ENCODE peak calls at places on chromosomes 4 and X, in ten cellular contexts. One of them, this sample, is unnamed.

GRCh38 chrX:103730746-103731508 is 20.2 kb downstream of the TMEM31 start:
- DNase-seq in activated CD8-positive, alpha-beta T cell treated with anti-CD3 and anti-CD28 coated beads, Interleukin-2, amount 10 ng/mL, durations not matched to agents 7 days and 5 days: no peak
- DNase-seq in adipocyte: peak; percentile 39
- DNase-seq in AG09319: no peak
- DNase-seq in AG20443: peak; percentile 62
- DNase-seq in cardiac septum: peak; percentile 53
- DNase-seq in GM13977: no peak
- DNase-seq in EL: peak; percentile 80
- DNase-seq in stimulated activated CD8-positive, alpha-beta memory T cell treated with anti-CD3 and anti-CD28 coated beads, Interleukin-12 subunit alpha, Interleukin-12 subunit beta, amount 100 ng/mL, for 4 hours: no peak
- DNase-seq in left colon: no peak
- DNase-seq in this sample: peak; percentile 94

GRCh38 chrX:96126182-96126581 is 558.5 kb upstream of the DIAPH2 start:
- DNase-seq in activated CD8-positive, alpha-beta T cell treated with anti-CD3 and anti-CD28 coated beads, Interleukin-2, amount 10 ng/mL, durations not matched to agents 7 days and 5 days: no peak
- DNase-seq in adipocyte: no peak
- DNase-seq in AG09319: no peak
- DNase-seq in AG20443: no peak
- DNase-seq in cardiac septum: no peak
- DNase-seq in GM13977: no peak
- DNase-seq in EL: no peak
- DNase-seq in stimulated activated CD8-positive, alpha-beta memory T cell treated with anti-CD3 and anti-CD28 coated beads, Interleukin-12 subunit alpha, Interleukin-12 subunit beta, amount 100 ng/mL, for 4 hours: no peak
- DNase-seq in left colon: no peak
- DNase-seq in this sample: no peak

GRCh38 chr4:153639556-153640475 is 44.3 kb upstream of the TLR2 start:
- DNase-seq in activated CD8-positive, alpha-beta T cell treated with anti-CD3 and anti-CD28 coated beads, Interleukin-2, amount 10 ng/mL, durations not matched to agents 7 days and 5 days: no peak
- DNase-seq in adipocyte: no peak
- DNase-seq in AG09319: no peak
- DNase-seq in AG20443: no peak
- DNase-seq in cardiac septum: no peak
- DNase-seq in GM13977: no peak
- DNase-seq in EL: no peak
- DNase-seq in stimulated activated CD8-positive, alpha-beta memory T cell treated with anti-CD3 and anti-CD28 coated beads, Interleukin-12 subunit alpha, Interleukin-12 subunit beta, amount 100 ng/mL, for 4 hours: no peak
- DNase-seq in left colon: no peak
- DNase-seq in this sample: no peak

GRCh38 chr4:110361921-110362320 is 114.0 kb upstream of the ENPEP start:
- DNase-seq in activated CD8-positive, alpha-beta T cell treated with anti-CD3 and anti-CD28 coated beads, Interleukin-2, amount 10 ng/mL, durations not matched to agents 7 days and 5 days: no peak
- DNase-seq in adipocyte: peak; percentile 4
- DNase-seq in AG09319: no peak
- DNase-seq in AG20443: peak; percentile 34
- DNase-seq in cardiac septum: no peak
- DNase-seq in GM13977: no peak
- DNase-seq in EL: peak; percentile 48
- DNase-seq in stimulated activated CD8-positive, alpha-beta memory T cell treated with anti-CD3 and anti-CD28 coated beads, Interleukin-12 subunit alpha, Interleukin-12 subunit beta, amount 100 ng/mL, for 4 hours: no peak
- DNase-seq in left colon: no peak
- DNase-seq in this sample: peak; percentile 98

GRCh38 chrX:82816001-82816400 is 692.1 kb upstream of the POU3F4 start:
- DNase-seq in activated CD8-positive, alpha-beta T cell treated with anti-CD3 and anti-CD28 coated beads, Interleukin-2, amount 10 ng/mL, durations not matched to agents 7 days and 5 days: no peak
- DNase-seq in adipocyte: no peak
- DNase-seq in AG09319: no peak
- DNase-seq in AG20443: no peak
- DNase-seq in cardiac septum: no peak
- DNase-seq in GM13977: no peak
- DNase-seq in EL: no peak
- DNase-seq in stimulated activated CD8-positive, alpha-beta memory T cell treated with anti-CD3 and anti-CD28 coated beads, Interleukin-12 subunit alpha, Interleukin-12 subunit beta, amount 100 ng/mL, for 4 hours: no peak
- DNase-seq in left colon: no peak
- DNase-seq in this sample: no peak

GRCh38 chrX:84340981-84341380 is 153.0 kb upstream of the RPS6KA6 start:
- DNase-seq in activated CD8-positive, alpha-beta T cell treated with anti-CD3 and anti-CD28 coated beads, Interleukin-2, amount 10 ng/mL, durations not matched to agents 7 days and 5 days: no peak
- DNase-seq in adipocyte: no peak
- DNase-seq in AG09319: no peak
- DNase-seq in AG20443: peak; percentile 12
- DNase-seq in cardiac septum: no peak
- DNase-seq in GM13977: no peak
- DNase-seq in EL: peak; percentile 18
- DNase-seq in stimulated activated CD8-positive, alpha-beta memory T cell treated with anti-CD3 and anti-CD28 coated beads, Interleukin-12 subunit alpha, Interleukin-12 subunit beta, amount 100 ng/mL, for 4 hours: no peak
- DNase-seq in left colon: no peak
- DNase-seq in this sample: peak; percentile 42

GRCh38 chr4:165915215-165915614 is 42.2 kb downstream of the TLL1 start:
- DNase-seq in activated CD8-positive, alpha-beta T cell treated with anti-CD3 and anti-CD28 coated beads, Interleukin-2, amount 10 ng/mL, durations not matched to agents 7 days and 5 days: no peak
- DNase-seq in adipocyte: no peak
- DNase-seq in AG09319: no peak
- DNase-seq in AG20443: no peak
- DNase-seq in cardiac septum: no peak
- DNase-seq in GM13977: no peak
- DNase-seq in EL: no peak
- DNase-seq in stimulated activated CD8-positive, alpha-beta memory T cell treated with anti-CD3 and anti-CD28 coated beads, Interleukin-12 subunit alpha, Interleukin-12 subunit beta, amount 100 ng/mL, for 4 hours: no peak
- DNase-seq in left colon: no peak
- DNase-seq in this sample: no peak

GRCh38 chr4:71366776-71367175 is 28.0 kb downstream of the SLC4A4 start:
- DNase-seq in activated CD8-positive, alpha-beta T cell treated with anti-CD3 and anti-CD28 coated beads, Interleukin-2, amount 10 ng/mL, durations not matched to agents 7 days and 5 days: no peak
- DNase-seq in adipocyte: no peak
- DNase-seq in AG09319: no peak
- DNase-seq in AG20443: no peak
- DNase-seq in cardiac septum: no peak
- DNase-seq in GM13977: no peak
- DNase-seq in EL: no peak
- DNase-seq in stimulated activated CD8-positive, alpha-beta memory T cell treated with anti-CD3 and anti-CD28 coated beads, Interleukin-12 subunit alpha, Interleukin-12 subunit beta, amount 100 ng/mL, for 4 hours: no peak
- DNase-seq in left colon: no peak
- DNase-seq in this sample: no peak

GRCh38 chr4:56348582-56348981 is 38.7 kb downstream of the AASDH start:
- DNase-seq in activated CD8-positive, alpha-beta T cell treated with anti-CD3 and anti-CD28 coated beads, Interleukin-2, amount 10 ng/mL, durations not matched to agents 7 days and 5 days: no peak
- DNase-seq in adipocyte: no peak
- DNase-seq in AG09319: no peak
- DNase-seq in AG20443: no peak
- DNase-seq in cardiac septum: no peak
- DNase-seq in GM13977: no peak
- DNase-seq in EL: no peak
- DNase-seq in stimulated activated CD8-positive, alpha-beta memory T cell treated with anti-CD3 and anti-CD28 coated beads, Interleukin-12 subunit alpha, Interleukin-12 subunit beta, amount 100 ng/mL, for 4 hours: no peak
- DNase-seq in left colon: no peak
- DNase-seq in this sample: no peak

GRCh38 chr4:102730968-102731533 is 29.7 kb downstream of the MANBA start:
- DNase-seq in activated CD8-positive, alpha-beta T cell treated with anti-CD3 and anti-CD28 coated beads, Interleukin-2, amount 10 ng/mL, durations not matched to agents 7 days and 5 days: no peak
- DNase-seq in adipocyte: no peak
- DNase-seq in AG09319: no peak
- DNase-seq in AG20443: no peak
- DNase-seq in cardiac septum: no peak
- DNase-seq in GM13977: no peak
- DNase-seq in EL: no peak
- DNase-seq in stimulated activated CD8-positive, alpha-beta memory T cell treated with anti-CD3 and anti-CD28 coated beads, Interleukin-12 subunit alpha, Interleukin-12 subunit beta, amount 100 ng/mL, for 4 hours: no peak
- DNase-seq in left colon: no peak
- DNase-seq in this sample: no peak

GRCh38 chrX:112668476-112669404 is 11.0 kb downstream of the LHFPL1 start:
- DNase-seq in activated CD8-positive, alpha-beta T cell treated with anti-CD3 and anti-CD28 coated beads, Interleukin-2, amount 10 ng/mL, durations not matched to agents 7 days and 5 days: no peak
- DNase-seq in adipocyte: no peak
- DNase-seq in AG09319: no peak
- DNase-seq in AG20443: no peak
- DNase-seq in cardiac septum: no peak
- DNase-seq in GM13977: no peak
- DNase-seq in EL: no peak
- DNase-seq in stimulated activated CD8-positive, alpha-beta memory T cell treated with anti-CD3 and anti-CD28 coated beads, Interleukin-12 subunit alpha, Interleukin-12 subunit beta, amount 100 ng/mL, for 4 hours: no peak
- DNase-seq in left colon: no peak
- DNase-seq in this sample: no peak

GRCh38 chr4:68476191-68476590 is 28.9 kb downstream of the TMPRSS11E start:
- DNase-seq in activated CD8-positive, alpha-beta T cell treated with anti-CD3 and anti-CD28 coated beads, Interleukin-2, amount 10 ng/mL, durations not matched to agents 7 days and 5 days: no peak
- DNase-seq in adipocyte: peak; percentile 30
- DNase-seq in AG09319: no peak
- DNase-seq in AG20443: peak; percentile 72
- DNase-seq in cardiac septum: no peak
- DNase-seq in GM13977: no peak
- DNase-seq in EL: peak; percentile 13
- DNase-seq in stimulated activated CD8-positive, alpha-beta memory T cell treated with anti-CD3 and anti-CD28 coated beads, Interleukin-12 subunit alpha, Interleukin-12 subunit beta, amount 100 ng/mL, for 4 hours: no peak
- DNase-seq in left colon: no peak
- DNase-seq in this sample: no peak

GRCh38 chr4:10371869-10372471 is 85.3 kb downstream of the ZNF518B start:
- DNase-seq in activated CD8-positive, alpha-beta T cell treated with anti-CD3 and anti-CD28 coated beads, Interleukin-2, amount 10 ng/mL, durations not matched to agents 7 days and 5 days: no peak
- DNase-seq in adipocyte: peak; percentile 1
- DNase-seq in AG09319: no peak
- DNase-seq in AG20443: peak; percentile 50
- DNase-seq in cardiac septum: no peak
- DNase-seq in GM13977: no peak
- DNase-seq in EL: peak; percentile 70
- DNase-seq in stimulated activated CD8-positive, alpha-beta memory T cell treated with anti-CD3 and anti-CD28 coated beads, Interleukin-12 subunit alpha, Interleukin-12 subunit beta, amount 100 ng/mL, for 4 hours: no peak
- DNase-seq in left colon: no peak
- DNase-seq in this sample: peak; percentile 5

GRCh38 chrX:77814210-77814609 is 28.2 kb upstream of the ATRX start:
- DNase-seq in activated CD8-positive, alpha-beta T cell treated with anti-CD3 and anti-CD28 coated beads, Interleukin-2, amount 10 ng/mL, durations not matched to agents 7 days and 5 days: no peak
- DNase-seq in adipocyte: no peak
- DNase-seq in AG09319: no peak
- DNase-seq in AG20443: no peak
- DNase-seq in cardiac septum: no peak
- DNase-seq in GM13977: no peak
- DNase-seq in EL: no peak
- DNase-seq in stimulated activated CD8-positive, alpha-beta memory T cell treated with anti-CD3 and anti-CD28 coated beads, Interleukin-12 subunit alpha, Interleukin-12 subunit beta, amount 100 ng/mL, for 4 hours: no peak
- DNase-seq in left colon: no peak
- DNase-seq in this sample: no peak

GRCh38 chr4:175953960-175954521 is 111.6 kb upstream of the WDR17 start:
- DNase-seq in activated CD8-positive, alpha-beta T cell treated with anti-CD3 and anti-CD28 coated beads, Interleukin-2, amount 10 ng/mL, durations not matched to agents 7 days and 5 days: no peak
- DNase-seq in adipocyte: no peak
- DNase-seq in AG09319: no peak
- DNase-seq in AG20443: no peak
- DNase-seq in cardiac septum: no peak
- DNase-seq in GM13977: peak; percentile 15
- DNase-seq in EL: peak; percentile 3
- DNase-seq in stimulated activated CD8-positive, alpha-beta memory T cell treated with anti-CD3 and anti-CD28 coated beads, Interleukin-12 subunit alpha, Interleukin-12 subunit beta, amount 100 ng/mL, for 4 hours: no peak
- DNase-seq in left colon: no peak
- DNase-seq in this sample: peak; percentile 5

This sample was measured in choroid plexus epithelial cell.